ENCODE peak calls at places on chromosomes 4 and X, in ten cellular contexts. L is RPMI8226; H is activated naive CD4-positive, alpha-beta T cell; M is stimulated activated CD4-positive, alpha-beta T cell treated with anti-CD3 and anti-CD28 coated beads, Interleukin-12 subunit alpha, Interleukin-12 subunit beta, amount 100 ng/mL, for 24 hours; R is ureter; J is T47D; K is activated T-cell treated with anti-CD3 and anti-CD28 coated beads for 24 hours; N is hippocampal formation; B is Right ventricle myocardium superior; Y is AG09309. O is an unnamed sample.

GRCh38 chrX:9197231-9197630 is 163.3 kb upstream of the FAM9B start:
- DNase-seq in L (no peak), H (no peak), M (no peak), R (no peak), J (no peak), K (no peak), N (no peak), B (no peak), Y (no peak), O (peak)

GRCh38 chrX:150765782-150766350 is 72.7 kb downstream of the MTMR1 start:
- DNase-seq in L (no peak), H (no peak), M (no peak), R (no peak), J (no peak), K (no peak), N (no peak), B (no peak), Y (no peak), O (no peak)

GRCh38 chr4:123561525-123561924 is 164.9 kb downstream of the SPRY1 start:
- DNase-seq in L (no peak), H (no peak), M (no peak), R (no peak), J (no peak), K (no peak), N (no peak), B (no peak), Y (no peak), O (no peak)

GRCh38 chr4:183503497-183504063 is 1.3 kb upstream of the ING2 start:
- DNase-seq in L (no peak), H (no peak), M (peak), R (no peak), J (no peak), K (no peak), N (no peak), B (peak), Y (no peak), O (no peak)

GRCh38 chr4:46270986-46271596 is 118.8 kb downstream of the GABRA2 start:
- DNase-seq in L (peak), H (no peak), M (no peak), R (no peak), J (no peak), K (no peak), N (peak), B (no peak), Y (no peak), O (no peak)

GRCh38 chr4:119286377-119287002 is 35.4 kb downstream of the FABP2 start:
- DNase-seq in L (peak), H (no peak), M (no peak), R (no peak), J (no peak), K (no peak), N (no peak), B (no peak), Y (peak), O (peak)

GRCh38 chrX:44675364-44676024 is 132.8 kb upstream of the FUNDC1 start:
- DNase-seq in L (peak), H (no peak), M (no peak), R (peak), J (no peak), K (no peak), N (no peak), B (peak), Y (peak), O (peak)

GRCh38 chr4:78669453-78669852 is 106.7 kb upstream of the BMP2K start:
- DNase-seq in L (no peak), H (no peak), M (no peak), R (no peak), J (no peak), K (no peak), N (no peak), B (no peak), Y (no peak), O (no peak)

GRCh38 chrX:11577603-11578002 is 88.1 kb downstream of the ARHGAP6 start:
- DNase-seq in L (no peak), H (no peak), M (no peak), R (no peak), J (no peak), K (no peak), N (no peak), B (no peak), Y (no peak), O (no peak)

GRCh38 chr4:76562161-76562560 is 127.1 kb downstream of the SHROOM3 start:
- DNase-seq in L (no peak), H (no peak), M (no peak), R (no peak), J (no peak), K (no peak), N (no peak), B (no peak), Y (no peak), O (peak)